ENCODE peak calls at places on chromosome 15, in eight cellular contexts. S, I, X, F, P, N, T and Z are unnamed samples.

GRCh38 chr15:62135532-62136134 is 29.5 kb downstream of the C2CD4B start:
- DNase-seq in P (peak; percentile 73), N (peak; percentile 16), S (no peak), T (no peak), I (no peak), X (no peak), F (no peak), Z (no peak)

GRCh38 chr15:40365016-40365415 is 7.0 kb downstream of the DISP2 start:
- DNase-seq in F (no peak), P (no peak), N (no peak), I (no peak), X (no peak), T (no peak), S (peak; percentile 26), Z (no peak)

GRCh38 chr15:38028869-38029268 is 94.4 kb downstream of the TMCO5A start:
- DNase-seq in N (no peak), T (no peak), I (no peak), P (peak; percentile 15), S (no peak), F (no peak), X (no peak), Z (no peak)

GRCh38 chr15:39691229-39691628 is 91.4 kb downstream of the FSIP1 start:
- DNase-seq in I (no peak), P (peak; percentile 22), T (no peak), X (peak; percentile 44), S (no peak), N (no peak), F (no peak), Z (no peak)

GRCh38 chr15:78873796-78874761 is 1.4 kb downstream of the MORF4L1 start:
- DNase-seq in P (peak; percentile 6), S (no peak), X (no peak), T (peak; percentile 60), N (no peak), I (no peak), F (no peak), Z (peak; percentile 20)

GRCh38 chr15:29822100-29822684 is at the start of gene TJP1:
- DNase-seq in P (peak; percentile 49), I (no peak), X (peak; percentile 93), N (peak; percentile 86), S (peak; percentile 94), T (peak; percentile 80), F (peak; percentile 23), Z (no peak)

GRCh38 chr15:75918135-75918534 is 14.5 kb downstream of the FBXO22 start:
- DNase-seq in I (no peak), N (no peak), P (no peak), X (no peak), F (no peak), S (no peak), T (no peak), Z (no peak)

GRCh38 chr15:77988386-77989301 is 88.9 kb downstream of the TBC1D2B start:
- DNase-seq in F (no peak), P (no peak), I (no peak), T (no peak), X (no peak), S (no peak), N (no peak), Z (no peak)

GRCh38 chr15:63718590-63719035 is 115.1 kb downstream of the HERC1 start:
- DNase-seq in T (no peak), X (no peak), I (no peak), N (no peak), P (peak; percentile 88), F (peak; percentile 36), S (no peak), Z (no peak)

GRCh38 chr15:24856397-24857093 is 98.2 kb upstream of the SNRPN start:
- DNase-seq in T (no peak), I (no peak), N (peak; percentile 46), X (peak; percentile 94), S (peak; percentile 96), P (peak; percentile 49), F (peak; percentile 67), Z (no peak)

GRCh38 chr15:63166219-63166618 is 8.9 kb upstream of the RPS27L start:
- DNase-seq in I (no peak), S (no peak), T (no peak), X (no peak), P (no peak), F (no peak), N (no peak), Z (no peak)

GRCh38 chr15:82894971-82895520 is 57.5 kb downstream of the HOMER2 start:
- DNase-seq in S (peak; percentile 67), F (no peak), N (no peak), P (peak; percentile 55), T (no peak), X (peak; percentile 45), I (no peak), Z (no peak)

GRCh38 chr15:29102911-29103824 is 166.5 kb downstream of the NSMCE3 start:
- DNase-seq in S (peak; percentile 59), T (peak; percentile 25), P (no peak), F (no peak), I (no peak), X (no peak), N (peak; percentile 60), Z (no peak)

GRCh38 chr15:87416591-87417257 is 839.8 kb downstream of the NTRK3 start:
- DNase-seq in P (no peak), F (no peak), I (no peak), N (no peak), S (no peak), T (no peak), X (no peak), Z (no peak)

GRCh38 chr15:74525328-74525727 is 15.7 kb upstream of the ARID3B start:
- DNase-seq in X (no peak), S (no peak), F (no peak), T (no peak), P (no peak), N (no peak), I (no peak), Z (no peak)

GRCh38 chr15:80887148-80887547 is 102.5 kb downstream of the MESD start:
- DNase-seq in X (no peak), N (no peak), F (no peak), P (no peak), I (no peak), S (peak; percentile 57), T (no peak), Z (no peak)

GRCh38 chr15:34362047-34362773 is 4.8 kb downstream of the LPCAT4 start:
- DNase-seq in I (no peak), S (no peak), T (no peak), X (no peak), F (no peak), N (no peak), P (no peak), Z (no peak)

DNA sequence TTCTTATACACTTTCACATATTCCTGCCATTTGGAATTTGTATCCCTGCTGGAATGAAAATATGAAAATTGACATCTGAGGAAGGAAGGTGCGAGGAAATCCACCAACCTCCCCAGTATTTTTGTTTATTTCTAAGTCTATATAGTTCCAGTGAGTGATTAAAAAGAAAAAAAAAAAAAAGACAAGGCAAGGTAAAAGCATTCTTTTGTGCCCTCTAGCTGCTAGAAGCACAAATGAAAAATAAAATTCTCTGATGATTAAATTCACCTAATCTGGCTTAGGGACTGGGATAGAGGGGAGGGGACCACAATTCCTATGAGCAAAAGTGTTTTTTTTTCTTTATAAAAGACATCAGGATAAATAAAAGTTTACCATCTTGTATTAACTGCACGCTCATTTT is 370.9 kb downstream of the NR2F2 start:
- DNase-seq in X (no peak), S (no peak), T (no peak), N (no peak), P (no peak), F (no peak), I (no peak), Z (no peak)
- TF ChIP-seq CTCF in X (no peak), S (peak; percentile 24), T (no peak), N (no peak), P (no peak), F (no peak), I (peak; percentile 14), Z (no peak)

DNA sequence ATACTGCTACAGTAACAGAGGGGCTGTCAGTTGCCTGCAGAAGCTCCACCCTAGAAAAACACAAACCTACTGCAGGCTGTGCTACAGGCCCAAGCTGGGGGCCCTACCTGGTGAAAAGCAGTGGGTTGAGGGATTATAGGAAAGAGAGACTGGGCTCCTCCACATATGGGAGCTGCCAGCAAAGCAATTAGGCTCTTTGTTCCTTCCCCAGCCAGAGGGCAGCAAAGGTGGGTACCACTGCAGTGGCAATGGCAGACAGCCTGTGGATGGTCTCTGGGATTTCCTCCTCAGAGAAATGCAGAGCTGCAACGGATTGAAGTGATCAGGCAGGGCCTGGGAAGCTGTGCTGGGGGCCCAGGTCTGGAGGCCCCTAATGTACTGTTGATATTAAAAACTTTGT is 19.1 kb upstream of the DNAAF4 start:
- DNase-seq in X (no peak), P (no peak), S (no peak), F (no peak), N (no peak), T (no peak), I (no peak), Z (no peak)
- H3K4me3 ChIP-seq in X (no peak overlapping the region), P (no peak overlapping the region), S (no peak overlapping the region), F (no peak overlapping the region), N (no peak overlapping the region), T (no peak overlapping the region), I (no peak overlapping the region), Z (no peak overlapping the region)

DNA sequence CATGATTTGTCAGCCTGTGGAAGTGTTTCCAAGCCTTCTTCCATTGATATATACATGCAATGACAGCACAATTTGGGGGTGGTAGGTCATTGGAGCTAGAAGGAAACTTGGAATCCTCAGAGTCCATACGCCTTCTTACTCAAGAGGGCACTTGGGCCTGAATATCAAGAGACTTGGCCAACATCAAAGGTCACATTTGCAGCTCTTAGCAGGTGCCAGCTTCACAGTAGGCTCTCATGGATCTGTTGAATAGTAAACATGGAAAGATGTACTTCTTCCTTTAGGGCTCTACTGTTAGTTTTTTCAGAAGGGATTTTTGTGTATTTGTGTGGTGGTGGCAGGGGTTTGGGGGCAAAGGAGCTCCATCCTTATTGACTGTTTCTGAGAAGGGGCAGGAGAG is 50.8 kb downstream of the RHCG start:
- DNase-seq in X (no peak), S (no peak), I (no peak), F (no peak), T (no peak), P (no peak), N (no peak), Z (no peak)
- H3K27me3 ChIP-seq in X (no peaks in the 10 kb centered on the region), S (peaks cover 10% of the 10 kb centered on the region), I (no peaks in the 10 kb centered on the region), F (peaks cover 45% of the 10 kb centered on the region), T (peaks cover 19% of the 10 kb centered on the region), P (peaks cover 36% of the 10 kb centered on the region), N (peaks cover 21% of the 10 kb centered on the region), Z (no peaks in the 10 kb centered on the region)

GRCh38 chr15:70265986-70266385 is 168.3 kb upstream of the TLE3 start:
- DNase-seq in P (no peak), N (no peak), I (no peak), T (no peak), X (no peak), S (no peak), F (no peak), Z (no peak)

GRCh38 chr15:70264014-70264492 is 166.3 kb upstream of the TLE3 start:
- DNase-seq in X (peak; percentile 60), I (no peak), P (peak; percentile 76), S (no peak), F (no peak), T (peak; percentile 33), N (no peak), Z (no peak)

GRCh38 chr15:70264738-70265465 is 167.2 kb upstream of the TLE3 start:
- DNase-seq in T (no peak), N (no peak), X (no peak), S (no peak), F (no peak), P (no peak), I (no peak), Z (no peak)

GRCh38 chr15:70266412-70267089 is 168.8 kb upstream of the TLE3 start:
- DNase-seq in F (no peak), S (no peak), T (peak; percentile 73), I (no peak), N (peak; percentile 78), X (no peak), P (peak; percentile 39), Z (no peak)

GRCh38 chr15:70265466-70265978 is 167.8 kb upstream of the TLE3 start:
- DNase-seq in S (no peak), X (no peak), F (no peak), T (no peak), P (no peak), I (no peak), N (no peak), Z (no peak)
- TF ChIP-seq CTCF in S (peak; percentile 61), X (peak; percentile 16), F (peak; percentile 8), T (no peak), P (no peak), I (peak; percentile 35), N (peak; percentile 6), Z (peak; percentile 17)